ENCODE peak calls at places on chromosomes 5 and 9, in seven cellular contexts. J is fibroblast of mammary gland, V is left ventricle myocardium inferior, Z is heart right ventricle, D is cardiac muscle cell, T is astrocyte of the spinal cord, R is BJ. P is an unnamed sample.
A peak's percentile ranks its signal among the peaks of the same experiment; 100 is the strongest.

GRCh38 chr5:145495741-145496140 is 339.4 kb downstream of the PRELID2 start:
- DNase-seq in Z (no peak), J (peak; percentile 98), R (peak; percentile 52), D (peak; percentile 73), V (no peak), T (peak; percentile 94), P (peak; percentile 66)

GRCh38 chr5:105702323-105702722 is 1968.4 kb downstream of the EFNA5 start:
- DNase-seq in J (no peak), D (no peak), T (no peak), R (no peak), Z (no peak), V (no peak), P (no peak)

GRCh38 chr5:162683280-162683679 is 615.7 kb downstream of the GABRG2 start:
- DNase-seq in R (no peak), T (no peak), V (no peak), Z (no peak), J (no peak), D (no peak), P (no peak)

GRCh38 chr5:169440107-169440701 is 139.3 kb upstream of the SLIT3 start:
- DNase-seq in T (no peak), J (no peak), R (no peak), V (no peak), D (no peak), Z (no peak), P (no peak)

GRCh38 chr5:76165961-76166360 is 82.8 kb downstream of the SV2C start:
- DNase-seq in Z (no peak), T (no peak), V (no peak), D (no peak), R (no peak), J (no peak), P (no peak)

GRCh38 chr5:93585054-93585751 is 2.2 kb downstream of the NR2F1 start:
- DNase-seq in D (peak; percentile 42), R (no peak), J (no peak), Z (no peak), T (peak; percentile 34), V (no peak), P (no peak)

GRCh38 chr5:41503321-41503720 is 7.1 kb downstream of the PLCXD3 start:
- DNase-seq in D (no peak), R (no peak), Z (no peak), V (no peak), T (no peak), J (peak; percentile 32), P (no peak)

GRCh38 chr5:80376557-80376956 is 31.3 kb upstream of the ZFYVE16 start:
- DNase-seq in T (no peak), V (no peak), J (no peak), R (no peak), D (no peak), Z (no peak), P (no peak)

GRCh38 chr9:131266301-131267229 is 9.7 kb downstream of the FAM78A start:
- DNase-seq in V (peak; percentile 53), R (no peak), D (no peak), T (no peak), Z (no peak), J (peak; percentile 28), P (no peak)

GRCh38 chr5:95644351-95645042 is 2.1 kb upstream of the RFESD start:
- DNase-seq in R (no peak), D (peak; percentile 75), Z (no peak), T (peak; percentile 73), V (no peak), J (peak; percentile 67), P (no peak)

DNA sequence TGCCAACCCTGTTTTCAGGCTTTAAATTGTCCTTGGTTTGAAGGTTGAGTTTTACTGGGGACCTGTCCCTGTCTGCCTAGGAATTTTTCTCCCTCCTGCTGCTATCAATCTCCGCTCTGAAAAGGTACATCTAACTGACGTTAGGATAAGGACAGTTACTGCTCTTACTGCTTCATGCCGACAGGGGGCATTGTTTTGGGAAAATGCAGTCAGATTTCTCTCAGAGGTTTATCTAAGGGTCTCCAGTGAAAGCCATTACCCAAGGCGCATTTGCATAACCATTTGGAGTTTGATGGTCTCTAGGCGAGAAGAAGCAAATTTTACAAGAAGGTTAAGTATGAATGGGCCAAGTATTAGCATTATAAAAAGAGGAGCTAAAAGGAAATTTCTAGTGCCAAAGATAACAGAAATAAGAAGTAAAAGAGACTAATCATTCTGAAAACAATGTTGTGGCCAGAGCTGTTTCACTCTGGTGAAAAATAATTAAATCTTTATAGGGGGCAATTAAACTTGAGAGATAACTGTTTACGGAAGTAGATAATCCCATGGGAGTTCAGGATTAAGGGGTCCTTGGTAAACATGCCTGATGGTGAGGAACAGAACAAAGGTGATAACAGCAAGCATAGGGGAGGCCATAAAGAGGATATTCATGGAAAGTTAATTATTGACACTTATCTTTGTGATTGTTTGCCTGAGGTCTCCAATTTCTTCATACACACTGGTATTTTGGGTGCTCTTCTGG is 605.0 kb downstream of the MTRR start:
- DNase-seq in T (no peak), J (no peak), R (no peak), Z (no peak), D (no peak), V (no peak), P (no peak)
- TF ChIP-seq CTCF in T (no peak), J (peak; percentile 6), R (no peak), Z (no peak), D (peak; percentile 12), V (no peak), P (peak; percentile 23)

DNA sequence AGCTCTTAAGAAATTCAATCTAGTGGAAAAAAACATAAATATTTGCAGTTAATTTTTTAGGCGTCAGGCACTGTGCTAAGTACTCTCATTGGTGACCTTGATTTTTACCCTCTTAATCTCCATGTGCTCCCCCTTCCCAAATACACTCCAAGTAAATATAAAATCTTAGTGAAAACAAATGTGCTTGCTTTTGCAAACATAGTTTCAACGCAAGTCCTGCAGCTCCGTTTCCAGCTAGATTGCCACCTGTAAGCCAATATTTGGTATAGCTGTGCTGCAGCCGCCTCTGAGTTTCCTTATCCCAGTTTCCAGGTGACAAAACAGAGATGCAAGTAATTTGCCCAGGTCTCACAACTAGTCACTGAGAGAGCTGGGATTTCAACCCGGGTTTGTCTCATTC is 1.9 kb upstream of the MTMR12 start:
- DNase-seq in D (no peak), Z (no peak), J (no peak), V (no peak), R (no peak), T (no peak), P (no peak)
- H3K4me3 ChIP-seq in D (no peak overlapping the region), Z (no peak overlapping the region), J (no peak overlapping the region), V (no peak overlapping the region), R (no peak overlapping the region), T (no peak overlapping the region), P (no peak overlapping the region)

DNA sequence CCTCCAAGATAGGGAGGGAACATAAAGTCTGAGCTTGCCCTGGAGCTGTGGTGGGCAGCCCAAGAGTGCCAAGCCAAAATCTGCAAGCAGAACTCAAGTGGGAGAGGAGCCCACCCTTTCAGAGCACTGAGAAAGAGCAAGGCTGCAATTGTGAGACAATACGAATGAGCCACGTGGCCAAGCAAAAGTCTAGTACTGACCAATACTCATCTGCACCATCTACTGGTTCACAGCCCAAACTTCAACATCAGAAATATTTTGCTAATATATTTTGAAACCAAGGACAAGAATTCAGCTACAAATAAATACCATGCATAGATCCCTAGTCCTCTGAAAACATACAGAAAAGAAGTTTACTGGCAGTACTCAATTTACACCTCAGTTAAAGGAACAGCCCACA is 696.2 kb upstream of the COX7C start:
- DNase-seq in V (no peak), Z (no peak), J (no peak), R (no peak), D (no peak), T (no peak), P (no peak)
- TF ChIP-seq CTCF in V (no peak), Z (no peak), J (no peak), R (no peak), D (no peak), T (peak; percentile 8), P (no peak)

GRCh38 chr5:179794575-179794974 is 789 bp downstream of the LTC4S start:
- DNase-seq in Z (no peak), R (no peak), D (no peak), J (no peak), V (no peak), T (no peak), P (no peak)

GRCh38 chr5:179794171-179794570 is 385 bp downstream of the LTC4S start:
- DNase-seq in R (no peak), V (no peak), Z (no peak), J (no peak), D (no peak), T (no peak), P (no peak)

GRCh38 chr5:179793470-179794139 is at the start of gene LTC4S:
- DNase-seq in V (peak; percentile 85), Z (peak; percentile 84), R (no peak), T (peak; percentile 68), D (peak; percentile 92), J (peak; percentile 54), P (no peak)

GRCh38 chr5:179795863-179796833 is 2.4 kb downstream of the LTC4S start:
- DNase-seq in T (peak; percentile 79), J (peak; percentile 74), R (no peak), D (peak; percentile 88), Z (peak; percentile 84), V (peak; percentile 85), P (no peak)

DNA sequence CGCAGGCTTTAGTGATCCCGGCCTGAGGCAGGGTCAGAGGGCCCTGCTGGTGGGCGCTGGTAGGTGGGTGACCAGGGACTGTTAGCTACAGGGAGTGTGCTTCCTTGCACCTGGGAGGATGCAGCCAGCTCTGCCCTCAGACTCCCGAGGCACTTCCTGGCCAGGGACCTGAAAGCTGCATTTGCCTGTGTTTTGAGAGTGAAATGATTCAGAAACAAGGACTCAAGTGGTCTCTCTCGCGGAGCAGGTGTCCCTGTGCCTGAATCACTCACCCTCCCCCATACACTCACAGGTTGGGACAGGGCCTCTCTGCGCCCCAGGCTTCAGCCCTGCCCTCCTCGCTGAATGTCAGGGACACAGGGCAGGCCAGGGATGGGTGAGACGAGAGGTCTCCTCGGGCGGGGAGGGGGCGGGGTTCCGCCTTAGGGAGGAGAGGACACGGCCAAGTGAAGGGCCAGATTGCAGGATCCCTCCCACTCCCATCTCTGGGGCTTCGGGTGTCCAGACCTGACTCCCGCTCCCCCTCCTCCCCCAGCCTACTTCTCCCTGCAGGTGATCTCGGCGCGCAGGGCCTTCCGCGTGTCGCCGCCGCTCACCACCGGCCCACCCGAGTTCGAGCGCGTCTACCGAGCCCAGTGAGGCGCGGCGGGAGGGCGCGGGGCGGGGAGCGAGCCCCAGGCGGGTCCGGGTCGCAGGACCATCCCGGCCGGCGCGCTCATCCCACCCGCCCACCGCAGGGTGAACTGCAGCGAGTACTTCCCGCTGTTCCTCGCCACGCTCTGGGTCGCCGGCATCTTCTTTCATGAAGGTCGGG is 1.5 kb downstream of the LTC4S start:
- DNase-seq in D (no peak), J (no peak), R (no peak), Z (no peak), V (no peak), T (no peak), P (no peak)
- H3K4me3 ChIP-seq in D (peak overlapping the region; percentile 56), J (peak overlapping the region; percentile 29), R (peak overlapping the region; percentile 56), Z (peak overlapping the region; percentile 66), V (peak overlapping the region; percentile 80), T (peak overlapping the region; percentile 35), P (peak overlapping the region; percentile 36)

GRCh38 chr9:1042466-1042865 is 7.7 kb upstream of the DMRT2 start:
- DNase-seq in V (no peak), J (no peak), Z (no peak), D (peak; percentile 23), T (no peak), R (no peak), P (no peak)
- TF ChIP-seq CTCF in V (peak; percentile 33), J (no peak), Z (peak; percentile 20), D (peak; percentile 34), T (no peak), R (no peak), P (no peak)